ENCODE peak calls at places on chromosomes 13 and 19, in four cellular contexts. L, T, C and G are unnamed samples.

GRCh38 chr13:99982741-99983400 is 1.3 kb downstream of the ZIC2 start:
- DNase-seq in L (no peak), T (no peak), C (no peak), G (no peak)

GRCh38 chr19:48558018-48558684 is 6.2 kb downstream of the SULT2B1 start:
- DNase-seq in L (no peak), T (peak; percentile 77), C (no peak), G (no peak)

GRCh38 chr13:27921421-27921960 is 1.7 kb downstream of the PDX1 start:
- DNase-seq in L (no peak), T (no peak), C (no peak), G (no peak)

GRCh38 chr13:49635599-49636433 is 7.5 kb downstream of the ARL11 start:
- DNase-seq in L (no peak), T (peak; percentile 56), C (no peak), G (no peak)

GRCh38 chr19:55620410-55620809 is 4.0 kb downstream of the ZNF784 start:
- DNase-seq in L (no peak), T (no peak), C (no peak), G (no peak)

GRCh38 chr19:56333506-56333905 is 18.9 kb upstream of the ZSCAN5A start:
- DNase-seq in L (no peak), T (peak; percentile 43), C (no peak), G (no peak)

GRCh38 chr19:41478875-41479756 is 36.2 kb downstream of the ERICH4 start:
- DNase-seq in L (no peak), T (no peak), C (no peak), G (no peak)

GRCh38 chr19:33624586-33625153 is 2.9 kb downstream of the CHST8 start:
- DNase-seq in L (no peak), T (no peak), C (no peak), G (no peak)

GRCh38 chr19:48634036-48634342 is 3.2 kb downstream of the DBP start:
- DNase-seq in L (no peak), T (no peak), C (no peak), G (no peak)

GRCh38 chr13:34507630-34508029 is 434.4 kb upstream of the NBEA start:
- DNase-seq in L (no peak), T (no peak), C (no peak), G (no peak)

GRCh38 chr13:46627462-46627861 is 74.5 kb downstream of the LRCH1 start:
- DNase-seq in L (no peak), T (no peak), C (no peak), G (no peak)

GRCh38 chr19:5109560-5109959 is 140.6 kb downstream of the KDM4B start:
- DNase-seq in L (no peak), T (no peak), C (no peak), G (no peak)

GRCh38 chr19:41323023-41323422 is 13.1 kb downstream of the CCDC97 start:
- DNase-seq in L (no peak), T (peak; percentile 60), C (no peak), G (no peak)